ENCODE peak calls at places on chromosomes 3 and 15, in eight cellular contexts. Z is IMR-90, X is ovary, U is keratinocyte, S is OCI-LY7, R is colonic mucosa, F is tibial artery, P is bronchial epithelial cell. N is an unnamed sample. For H3K36me3, the result is how much of the 10 kb centered on the place peaks cover.

GRCh38 chr15:94168250-94168649 is 63.1 kb upstream of the MCTP2 start:
- DNase-seq in Z (no peak), X (no peak), U (no peak), S (peak), R (no peak), F (no peak), P (peak), N (no peak)

GRCh38 chr15:30001592-30001991 is 81.2 kb upstream of the GOLGA8J start:
- DNase-seq in Z (no peak), X (no peak), U (no peak), S (no peak), R (no peak), F (no peak), P (no peak), N (no peak)

GRCh38 chr3:64909011-64909410 is 221.2 kb upstream of the ADAMTS9 start:
- DNase-seq in Z (no peak), X (no peak), U (no peak), S (no peak), R (no peak), F (no peak), P (no peak), N (no peak)

GRCh38 chr15:93866441-93866840 is 364.9 kb upstream of the MCTP2 start:
- DNase-seq in Z (no peak), X (no peak), U (no peak), S (no peak), R (no peak), F (no peak), P (no peak), N (no peak)

GRCh38 chr15:70164910-70165791 is 67.4 kb upstream of the TLE3 start:
- DNase-seq in Z (no peak), X (no peak), U (no peak), S (no peak), R (no peak), F (no peak), P (no peak), N (no peak)

GRCh38 chr3:159082514-159082913 is 280.7 kb downstream of the MFSD1 start:
- DNase-seq in Z (peak), X (no peak), U (no peak), S (no peak), R (no peak), F (no peak), P (no peak), N (no peak)

GRCh38 chr3:94862703-94863102 is 799.8 kb downstream of the NSUN3 start:
- DNase-seq in Z (no peak), X (no peak), U (no peak), S (peak), R (no peak), F (no peak), P (peak), N (no peak)

GRCh38 chr15:65981837-65982696 is 112.8 kb downstream of the RAB11A start:
- DNase-seq in Z (no peak), X (no peak), U (no peak), S (peak), R (peak), F (no peak), P (peak), N (peak)

GRCh38 chr3:153599685-153600084 is 437.7 kb downstream of the RAP2B start:
- DNase-seq in Z (peak), X (peak), U (no peak), S (no peak), R (no peak), F (no peak), P (peak), N (no peak)

GRCh38 chr3:130014526-130014925 is 40.0 kb downstream of the TRH start:
- DNase-seq in Z (peak), X (no peak), U (no peak), S (no peak), R (no peak), F (no peak), P (no peak), N (no peak)

GRCh38 chr3:141793476-141794260 is 30.5 kb downstream of the GRK7 start:
- DNase-seq in Z (no peak), X (no peak), U (no peak), S (no peak), R (no peak), F (no peak), P (no peak), N (no peak)

GRCh38 chr15:88440021-88440420 is 27.2 kb downstream of the MRPL46 start:
- DNase-seq in Z (peak), X (no peak), U (peak), S (no peak), R (no peak), F (no peak), P (peak), N (no peak)

GRCh38 chr3:175149675-175150074 is 290.5 kb downstream of the NAALADL2 start:
- DNase-seq in Z (peak), X (no peak), U (peak), S (peak), R (peak), F (no peak), P (peak), N (peak)

GRCh38 chr3:127419140-127419539 is 131.3 kb upstream of the PRR20G start:
- DNase-seq in Z (no peak), X (no peak), U (no peak), S (no peak), R (no peak), F (no peak), P (no peak), N (no peak)

GRCh38 chr15:70853855-70854668 is at the start of gene LARP6:
- DNase-seq in Z (peak), X (peak), U (no peak), S (no peak), R (no peak), F (peak), P (no peak), N (peak)

GRCh38 chr3:169052465-169053302 is 610.8 kb downstream of the MECOM start:
- DNase-seq in Z (peak), X (no peak), U (peak), S (no peak), R (no peak), F (no peak), P (peak), N (no peak)

GRCh38 chr3:127455541-127456450 is 134.7 kb downstream of the TPRA1 start:
- DNase-seq in Z (peak), X (peak), U (no peak), S (peak), R (peak), F (peak), P (peak), N (peak)

GRCh38 chr3:187925326-187925725 is 180.1 kb upstream of the BCL6 start:
- DNase-seq in Z (no peak), X (no peak), U (no peak), S (no peak), R (no peak), F (no peak), P (no peak), N (no peak)

GRCh38 chr15:72281713-72282112 is 9.4 kb upstream of the PARP6 start:
- DNase-seq in Z (no peak), X (no peak), U (no peak), S (no peak), R (no peak), F (no peak), P (no peak), N (peak)

GRCh38 chr3:41489205-41489604 is 289.9 kb downstream of the CTNNB1 start:
- DNase-seq in Z (no peak), X (no peak), U (no peak), S (no peak), R (no peak), F (no peak), P (no peak), N (no peak)

GRCh38 chr3:104460477-104461406 is 906.0 kb upstream of the ALCAM start:
- DNase-seq in Z (peak), X (no peak), U (no peak), S (peak), R (no peak), F (no peak), P (peak), N (no peak)

GRCh38 chr3:190497809-190498208 is 16.1 kb upstream of the IL1RAP start:
- DNase-seq in Z (no peak), X (no peak), U (no peak), S (no peak), R (no peak), F (no peak), P (peak), N (no peak)

GRCh38 chr15:49589030-49589429 is 31.6 kb downstream of the FAM227B start:
- DNase-seq in Z (peak), X (no peak), U (no peak), S (no peak), R (no peak), F (no peak), P (no peak), N (no peak)

GRCh38 chr3:851098-851790 is 241.6 kb upstream of the CNTN6 start:
- DNase-seq in Z (no peak), X (no peak), U (no peak), S (no peak), R (no peak), F (no peak), P (peak), N (no peak)
- TF ChIP-seq CTCF in Z (no peak), X (no peak), U (peak), S (no peak), R (no peak), F (no peak), P (no peak), N (peak)

DNA sequence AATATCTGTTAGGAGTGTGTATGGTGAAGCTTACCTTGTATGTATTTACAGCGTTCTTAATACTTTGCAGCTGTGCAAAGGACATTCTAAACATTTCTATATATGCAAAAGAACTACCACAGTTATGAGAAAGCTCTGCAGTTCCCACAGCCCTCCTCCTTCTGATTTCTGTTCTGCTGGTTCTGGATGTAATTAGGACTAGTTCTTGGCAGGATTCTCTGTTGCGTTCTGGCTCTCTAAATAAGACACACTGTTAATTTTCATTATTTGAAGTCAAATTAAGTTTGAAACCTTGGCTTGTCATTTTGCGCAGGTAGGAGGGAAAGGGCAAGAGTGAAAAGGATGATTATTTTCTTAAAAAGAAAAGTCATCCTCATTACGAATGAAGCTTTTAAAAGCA is 76.4 kb downstream of the FNDC3B start:
- DNase-seq in Z (no peak), X (no peak), U (no peak), S (no peak), R (no peak), F (no peak), P (no peak), N (no peak)
- H3K36me3 ChIP-seq in Z (under half), X (under half), U (under half), S (under half), R (under half), F (under half), P (under half), N (under half)

DNA sequence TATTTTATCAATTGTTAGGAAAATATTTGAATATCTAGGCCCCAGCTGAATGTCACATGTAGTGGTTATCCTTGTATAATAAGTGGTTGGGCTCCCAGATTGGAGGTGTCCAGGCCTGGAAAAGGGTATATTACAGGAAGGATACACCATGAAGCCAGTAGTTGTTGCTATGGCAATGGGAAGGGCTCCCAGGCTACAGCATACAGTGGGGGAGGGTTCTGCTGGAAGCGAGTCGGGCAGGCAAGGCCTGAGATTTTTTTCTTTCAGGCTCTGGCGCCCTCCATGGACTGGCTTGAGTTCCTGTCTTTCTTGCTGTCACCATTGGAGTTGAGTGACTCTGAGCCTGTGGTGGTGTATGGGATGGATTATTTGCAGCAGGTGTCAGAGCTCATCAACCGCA is 8.9 kb downstream of the ECE2 start:
- DNase-seq in Z (peak), X (no peak), U (no peak), S (peak), R (peak), F (no peak), P (peak), N (no peak)
- TF ChIP-seq CTCF in Z (peak), X (no peak), U (peak), S (peak), R (no peak), F (no peak), P (peak), N (peak)

GRCh38 chr15:41291065-41291631 is 41.2 kb downstream of the OIP5 start:
- DNase-seq in Z (no peak), X (no peak), U (no peak), S (peak), R (no peak), F (no peak), P (no peak), N (peak)

GRCh38 chr15:41286665-41287333 is 45.6 kb downstream of the OIP5 start:
- DNase-seq in Z (peak), X (no peak), U (no peak), S (no peak), R (no peak), F (no peak), P (peak), N (no peak)

GRCh38 chr15:41289953-41290352 is 42.4 kb downstream of the OIP5 start:
- DNase-seq in Z (no peak), X (no peak), U (no peak), S (no peak), R (no peak), F (no peak), P (no peak), N (no peak)

GRCh38 chr15:41288464-41288863 is 43.9 kb downstream of the OIP5 start:
- DNase-seq in Z (no peak), X (no peak), U (no peak), S (no peak), R (no peak), F (no peak), P (no peak), N (no peak)

GRCh38 chr15:41292521-41292920 is 39.9 kb downstream of the OIP5 start:
- DNase-seq in Z (no peak), X (no peak), U (no peak), S (no peak), R (no peak), F (no peak), P (no peak), N (no peak)
- H3K36me3 ChIP-seq in Z (under half), X (under half), U (under half), S (half or more), R (under half), F (under half), P (under half), N (under half)

DNA sequence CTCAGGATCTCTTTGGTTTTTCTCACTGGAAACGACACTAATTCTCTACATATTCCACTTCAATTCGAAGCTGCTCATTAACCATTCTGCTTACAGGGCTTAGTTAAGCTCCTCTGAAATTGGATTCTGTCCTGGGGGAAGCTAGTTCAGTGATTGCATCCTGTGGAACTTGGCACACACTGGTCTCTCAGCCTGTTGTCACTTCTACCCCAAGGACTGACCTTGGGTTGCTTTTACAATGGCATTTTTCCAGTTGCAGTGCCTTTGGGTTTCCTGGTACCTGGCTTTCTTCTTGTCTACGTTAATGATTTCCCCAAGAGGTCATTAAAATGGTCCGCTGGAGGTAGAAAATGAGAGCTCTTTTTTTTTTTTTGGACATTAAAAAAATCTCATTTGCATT is 33.3 kb upstream of the GABRB3 start:
- DNase-seq in Z (no peak), X (no peak), U (no peak), S (no peak), R (no peak), F (no peak), P (no peak), N (no peak)
- TF ChIP-seq CTCF in Z (no peak), X (no peak), U (no peak), S (no peak), R (no peak), F (no peak), P (no peak), N (no peak)

GRCh38 chr3:13403818-13404216 is 16.3 kb downstream of the NUP210 start:
- DNase-seq in Z (no peak), X (no peak), U (no peak), S (no peak), R (no peak), F (no peak), P (no peak), N (no peak)

GRCh38 chr3:13400114-13400696 is 19.9 kb downstream of the NUP210 start:
- DNase-seq in Z (no peak), X (no peak), U (no peak), S (no peak), R (no peak), F (no peak), P (no peak), N (no peak)

GRCh38 chr3:13399603-13400002 is 20.5 kb downstream of the NUP210 start:
- DNase-seq in Z (no peak), X (no peak), U (no peak), S (no peak), R (no peak), F (no peak), P (no peak), N (no peak)

GRCh38 chr3:13403213-13403817 is 16.8 kb downstream of the NUP210 start:
- DNase-seq in Z (no peak), X (no peak), U (no peak), S (no peak), R (no peak), F (no peak), P (no peak), N (no peak)

DNA sequence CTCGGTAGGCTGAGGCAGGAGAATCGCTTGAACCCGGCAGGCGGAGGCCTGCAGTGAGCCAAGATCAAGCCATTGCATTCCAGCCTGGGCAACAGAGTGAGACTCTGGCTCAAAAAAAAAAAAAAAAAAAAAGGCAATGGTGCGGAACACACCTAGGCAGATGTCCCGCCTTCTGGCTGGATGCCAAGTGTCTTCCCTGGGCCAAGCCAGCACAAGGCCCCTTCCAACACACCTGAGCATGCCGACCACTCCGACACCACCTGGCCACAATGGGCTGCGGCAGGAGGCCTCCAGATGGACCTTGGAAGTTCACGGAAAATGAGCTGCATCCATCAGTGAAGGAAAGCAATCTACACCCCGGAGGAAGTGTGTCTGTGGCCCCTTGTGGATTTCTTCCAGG is 19.0 kb downstream of the NUP210 start:
- DNase-seq in Z (no peak), X (no peak), U (no peak), S (peak), R (no peak), F (no peak), P (no peak), N (no peak)
- H3K36me3 ChIP-seq in Z (under half), X (under half), U (under half), S (half or more), R (under half), F (under half), P (under half), N (under half)

DNA sequence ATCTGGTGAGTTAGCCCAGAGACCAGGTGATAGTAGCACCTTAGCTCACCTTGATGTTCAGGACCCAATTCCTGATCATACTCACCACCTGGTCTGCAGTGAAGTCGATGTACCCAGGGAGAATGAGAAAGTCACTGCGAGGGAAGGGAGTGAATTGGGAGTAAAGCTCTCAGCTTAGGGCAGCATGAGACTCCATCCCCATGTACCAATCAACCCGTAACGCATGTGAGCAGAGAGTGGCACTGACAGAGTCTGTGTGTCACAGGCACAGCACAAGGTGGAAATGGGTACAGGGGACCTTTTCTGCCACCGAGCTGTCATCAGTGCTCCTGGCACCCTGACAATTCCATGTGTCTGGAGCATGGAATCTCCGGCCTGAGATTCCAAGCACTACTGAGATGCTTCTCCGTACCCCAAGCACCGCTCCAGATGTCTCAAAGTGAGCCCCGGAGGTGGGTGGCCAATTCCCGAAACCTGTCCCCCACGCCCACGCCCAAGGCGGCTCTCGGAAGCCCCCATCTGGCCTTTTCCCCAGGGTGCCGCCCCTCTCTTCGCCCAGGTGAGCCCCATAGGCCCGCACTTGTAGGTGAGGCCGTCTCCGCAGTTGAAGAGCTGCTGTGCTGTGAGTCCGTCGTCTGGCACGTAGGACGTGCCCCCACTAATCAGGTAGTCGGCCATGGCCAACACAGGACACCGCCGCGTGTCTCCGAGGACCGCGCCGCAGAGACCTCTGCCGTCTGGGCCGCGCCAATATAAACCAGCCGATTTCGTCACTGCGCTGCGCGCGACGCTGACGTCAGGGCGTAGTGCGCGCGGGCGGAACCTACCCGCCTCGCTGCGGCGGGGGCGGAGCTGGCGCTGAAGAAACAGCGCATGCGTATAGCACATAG is at the start of gene IMPDH2:
- DNase-seq in Z (peak), X (peak), U (no peak), S (peak), R (peak), F (peak), P (peak), N (peak)
- TF ChIP-seq CTCF in Z (peak), X (peak), U (peak), S (peak), R (no peak), F (no peak), P (peak), N (peak)

DNA sequence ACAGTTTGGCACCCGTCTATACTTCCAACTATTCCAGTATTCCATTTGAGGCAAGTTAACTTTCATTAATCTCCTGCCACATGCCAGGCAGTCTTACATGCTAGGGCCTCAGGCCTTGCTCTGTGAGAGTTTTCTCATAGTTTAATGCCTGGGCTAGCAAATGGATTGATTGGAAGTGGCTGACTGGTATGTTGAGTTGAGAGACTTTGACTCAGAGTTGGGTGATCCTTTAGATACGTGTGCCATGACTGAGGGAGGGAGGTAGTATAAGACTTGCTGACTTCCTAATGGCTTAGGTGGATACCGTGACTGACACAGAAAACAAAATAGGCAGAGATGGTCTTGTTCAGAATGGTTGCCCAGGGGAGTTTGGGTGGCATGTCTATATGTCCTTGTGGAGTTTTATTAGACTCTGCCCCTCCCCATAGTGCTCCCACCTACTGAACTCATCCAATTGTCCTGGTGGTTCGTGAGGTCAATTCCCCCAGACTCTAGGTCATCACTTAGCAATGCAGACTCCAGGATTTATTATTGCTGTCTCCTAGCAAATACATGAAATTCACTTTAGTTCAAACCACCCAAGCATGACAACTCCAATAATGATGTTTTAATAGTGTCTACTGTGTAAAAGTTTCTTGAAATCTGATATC is 413.8 kb upstream of the MDFIC2 start:
- DNase-seq in Z (peak), X (no peak), U (no peak), S (no peak), R (no peak), F (no peak), P (no peak), N (no peak)
- H3K36me3 ChIP-seq in Z (under half), X (under half), U (under half), S (under half), R (under half), F (under half), P (under half), N (under half)

N was measured in GM06990.